ENCODE peak calls at places on chromosomes 11 and 22, in eight cellular contexts. Z is MM.1S, S is GM23248, Y is neural progenitor cell, C is SK-N-SH, R is GM23338, O is PC-3, D is hepatocyte. K is an unnamed sample. For H3K4me1, the result is how much of the 10 kb centered on the place peaks cover.

GRCh38 chr11:59141673-59142460 is 789 bp upstream of the FAM111A start:
- DNase-seq in Z (no peak), S (peak), Y (no peak), C (no peak), R (peak), O (peak), D (no peak), K (no peak)

GRCh38 chr11:21374381-21374780 is 705.0 kb downstream of the NELL1 start:
- DNase-seq in Z (no peak), S (no peak), Y (no peak), C (no peak), R (no peak), O (no peak), D (no peak), K (no peak)

GRCh38 chr11:102753267-102753666 is 27.2 kb downstream of the MMP10 start:
- DNase-seq in Z (no peak), S (no peak), Y (no peak), C (no peak), R (no peak), O (no peak), D (no peak), K (no peak)

GRCh38 chr11:8870461-8871282 is 40.3 kb upstream of the AKIP1 start:
- DNase-seq in Z (peak), S (peak), Y (peak), C (peak), R (peak), O (peak), D (peak), K (peak)

GRCh38 chr11:125001073-125001764 is 47.2 kb downstream of the CCDC15 start:
- DNase-seq in Z (no peak), S (peak), Y (no peak), C (no peak), R (no peak), O (no peak), D (no peak), K (no peak)

GRCh38 chr11:75147191-75147874 is 3.6 kb upstream of the SLCO2B1 start:
- DNase-seq in Z (no peak), S (no peak), Y (no peak), C (peak), R (no peak), O (no peak), D (no peak), K (no peak)

GRCh38 chr11:73597340-73597955 is 464 bp downstream of the FAM168A start:
- DNase-seq in Z (no peak), S (peak), Y (no peak), C (peak), R (peak), O (no peak), D (peak), K (no peak)

GRCh38 chr11:18145025-18145424 is 12.7 kb downstream of the MRGPRX3 start:
- DNase-seq in Z (no peak), S (no peak), Y (no peak), C (peak), R (no peak), O (no peak), D (no peak), K (no peak)

GRCh38 chr11:9703280-9703679 is 39.4 kb downstream of the SWAP70 start:
- DNase-seq in Z (no peak), S (no peak), Y (no peak), C (no peak), R (peak), O (no peak), D (no peak), K (no peak)

GRCh38 chr22:25051073-25051472 is 98.6 kb downstream of the KIAA1671 start:
- DNase-seq in Z (no peak), S (no peak), Y (no peak), C (peak), R (peak), O (peak), D (no peak), K (peak)

GRCh38 chr22:25049770-25050169 is 97.3 kb downstream of the KIAA1671 start:
- DNase-seq in Z (no peak), S (no peak), Y (no peak), C (no peak), R (no peak), O (no peak), D (no peak), K (no peak)

GRCh38 chr22:25051983-25052710 is 99.6 kb downstream of the KIAA1671 start:
- DNase-seq in Z (no peak), S (no peak), Y (no peak), C (peak), R (no peak), O (no peak), D (peak), K (no peak)

GRCh38 chr22:25050566-25050965 is 98.0 kb downstream of the KIAA1671 start:
- DNase-seq in Z (no peak), S (no peak), Y (no peak), C (no peak), R (no peak), O (no peak), D (no peak), K (no peak)

DNA sequence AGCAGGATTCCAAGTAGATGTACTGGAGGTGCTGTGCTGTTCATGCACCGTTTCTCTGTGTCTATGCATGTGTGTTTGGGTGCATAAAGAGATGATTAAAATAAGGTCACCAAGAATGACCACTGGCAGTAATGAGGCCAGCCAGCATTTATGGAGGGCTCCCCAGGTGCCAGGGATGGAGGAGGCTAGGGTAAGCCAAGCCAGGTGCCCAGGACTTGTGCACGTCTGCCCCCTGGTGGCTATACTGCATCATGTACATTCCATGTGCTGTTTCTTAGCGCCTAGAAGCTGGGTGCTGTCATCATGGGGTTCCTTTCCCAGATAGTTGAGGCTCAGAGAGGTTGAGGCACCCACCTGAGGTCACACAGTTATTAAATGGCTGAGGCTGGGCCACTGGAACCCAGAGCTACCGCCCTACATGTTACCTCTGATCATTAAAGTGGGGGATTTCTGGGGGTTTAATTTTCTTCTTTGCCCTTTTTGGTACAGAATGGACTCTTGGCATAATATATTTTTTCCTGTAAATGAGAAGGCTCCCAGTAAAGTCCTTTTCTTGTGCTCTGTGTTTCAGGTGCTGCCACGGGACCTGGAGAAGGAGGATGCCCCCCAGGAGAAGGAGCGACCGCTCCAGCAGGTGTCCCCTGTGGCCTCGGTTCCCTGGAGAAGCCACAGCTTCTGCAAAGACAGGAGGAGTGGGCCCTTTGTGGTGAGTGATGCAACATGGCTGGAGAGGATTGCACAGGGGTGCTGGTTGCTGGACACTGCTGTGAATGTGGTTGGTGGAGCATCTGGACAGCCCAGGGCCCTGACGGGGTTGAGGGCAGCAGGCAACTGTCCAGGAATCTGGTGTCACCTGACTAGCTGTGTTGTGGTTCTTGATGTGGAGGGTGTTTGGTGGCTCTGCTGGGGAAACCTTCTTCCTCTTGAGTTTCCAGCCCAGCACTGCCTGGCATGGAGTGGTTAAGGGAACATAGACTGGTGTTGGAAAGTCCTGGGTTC is 96.4 kb downstream of the KIAA1671 start:
- DNase-seq in Z (peak), S (peak), Y (peak), C (peak), R (peak), O (peak), D (peak), K (peak)
- TF ChIP-seq EZH2phosphoT487 in Z (no peak), S (no peak), Y (no peak), C (no peak), R (no peak), O (no peak), D (no peak), K (no peak)

DNA sequence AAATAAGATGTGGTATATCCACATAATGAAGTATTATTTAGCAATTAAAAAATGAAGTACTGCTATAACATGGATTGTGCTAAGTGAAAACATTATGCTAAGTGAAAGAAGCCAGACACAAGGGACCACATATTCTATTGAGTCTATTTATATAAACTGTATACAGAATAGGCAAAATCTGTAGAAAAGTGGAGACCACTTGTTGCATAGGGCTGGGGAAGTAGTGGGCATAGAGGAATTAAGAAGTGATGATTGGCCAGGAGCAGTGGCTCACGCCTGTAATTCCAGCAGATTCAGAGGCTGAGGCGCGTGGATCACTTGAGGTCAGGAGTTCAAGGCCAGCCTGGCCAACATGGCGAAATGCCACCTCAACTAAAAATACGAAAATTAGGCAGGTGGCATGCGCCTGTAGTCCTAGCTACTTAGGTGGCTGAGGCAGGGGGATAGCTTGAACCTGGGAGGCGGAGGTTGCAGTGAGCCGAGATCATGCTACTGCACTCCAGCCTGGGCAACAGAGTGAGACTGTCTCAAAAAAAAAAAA is 109.6 kb downstream of the RBFOX2 start:
- DNase-seq in Z (no peak), S (no peak), Y (no peak), C (no peak), R (no peak), O (no peak), D (no peak), K (no peak)
- H3K4me1 ChIP-seq in Z (under half), S (under half), Y (under half), C (half or more), R (under half), O (under half), D (under half), K (under half)

GRCh38 chr11:131912127-131912526 is 541.7 kb downstream of the NTM start:
- DNase-seq in Z (no peak), S (no peak), Y (no peak), C (no peak), R (no peak), O (no peak), D (no peak), K (no peak)
- H3K27ac ChIP-seq in Z (no peak), S (no peak), Y (no peak), C (no peak), R (no peak), O (no peak), D (no peak), K (no peak)

GRCh38 chr22:36778020-36778419 is 2.1 kb upstream of the IFT27 start:
- DNase-seq in Z (no peak), S (no peak), Y (no peak), C (no peak), R (no peak), O (no peak), D (no peak), K (no peak)

GRCh38 chr22:36776722-36777121 is 803 bp upstream of the IFT27 start:
- DNase-seq in Z (no peak), S (no peak), Y (no peak), C (no peak), R (no peak), O (no peak), D (no peak), K (no peak)

GRCh38 chr22:36775966-36776669 is at the start of gene IFT27:
- DNase-seq in Z (peak), S (peak), Y (peak), C (peak), R (peak), O (peak), D (peak), K (peak)

GRCh38 chr22:36773935-36774334 is 2.0 kb downstream of the IFT27 start:
- DNase-seq in Z (peak), S (peak), Y (peak), C (peak), R (peak), O (peak), D (peak), K (no peak)

DNA sequence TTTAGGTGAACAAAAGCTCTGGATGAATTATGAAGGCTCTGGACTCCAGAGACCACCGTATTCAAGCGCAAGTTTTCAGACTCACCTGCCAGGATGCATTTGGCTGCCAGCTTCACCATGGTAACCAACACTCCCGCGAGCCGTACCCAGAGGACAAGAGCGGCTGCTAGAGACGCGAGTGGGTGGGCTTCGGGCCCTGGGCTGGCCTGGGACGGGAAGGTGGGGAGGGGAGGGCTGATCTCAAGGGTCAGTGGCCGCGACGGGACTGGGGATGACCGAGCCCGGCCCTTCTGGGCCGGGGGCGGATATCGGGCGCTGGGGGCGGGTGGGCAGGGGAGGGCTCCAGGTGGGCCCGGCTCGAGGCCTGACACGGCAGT is 342 bp downstream of the IFT27 start:
- DNase-seq in Z (peak), S (peak), Y (peak), C (no peak), R (peak), O (peak), D (peak), K (no peak)
- TF ChIP-seq EZH2phosphoT487 in Z (no peak), S (no peak), Y (no peak), C (no peak), R (no peak), O (no peak), D (no peak), K (no peak)